ENCODE peak calls at places on chromosomes 3 and 15, in four cellular contexts. G is natural killer cell, S is fibroblast of lung, I is GM20000. F is an unnamed sample.

GRCh38 chr3:177015881-177016280 is 181.4 kb downstream of the TBL1XR1 start:
- DNase-seq in G (no peak), I (no peak), S (no peak), F (no peak)

GRCh38 chr3:17258823-17259436 is 374.2 kb downstream of the PLCL2 start:
- DNase-seq in I (peak; percentile 41), G (no peak), S (peak; percentile 55), F (peak; percentile 45)

GRCh38 chr3:124686028-124686670 is 44.1 kb upstream of the UMPS start:
- DNase-seq in I (no peak), S (no peak), G (no peak), F (no peak)

GRCh38 chr15:92930776-92931175 is 30.7 kb downstream of the CHD2 start:
- DNase-seq in I (no peak), S (peak; percentile 84), G (no peak), F (no peak)

GRCh38 chr3:113697192-113698090 is 999 bp upstream of the USF3 start:
- DNase-seq in S (peak; percentile 62), I (peak; percentile 40), G (peak; percentile 22), F (peak; percentile 15)

GRCh38 chr3:15894382-15894781 is 96.6 kb upstream of the ANKRD28 start:
- DNase-seq in I (no peak), S (no peak), G (no peak), F (no peak)

GRCh38 chr3:193132923-193133463 is 108.0 kb upstream of the PLAAT1 start:
- DNase-seq in I (no peak), S (no peak), G (no peak), F (no peak)

GRCh38 chr3:119257654-119258410 is 17.2 kb upstream of the B4GALT4 start:
- DNase-seq in G (no peak), I (no peak), S (peak; percentile 78), F (no peak)

GRCh38 chr15:96312641-96313335 is 17.7 kb upstream of the NR2F2 start:
- DNase-seq in S (no peak), G (no peak), I (no peak), F (no peak)

GRCh38 chr3:88334187-88334868 is 184.6 kb downstream of the C3orf38 start:
- DNase-seq in I (no peak), G (no peak), S (no peak), F (no peak)

GRCh38 chr3:116916836-116917235 is 207.3 kb downstream of the TUSC7 start:
- DNase-seq in S (no peak), G (no peak), I (no peak), F (no peak)

GRCh38 chr15:85485956-85486567 is 105.7 kb downstream of the AKAP13 start:
- DNase-seq in S (peak; percentile 82), G (no peak), I (peak; percentile 59), F (peak; percentile 73)

GRCh38 chr15:76341366-76342045 is 4.9 kb downstream of the ISL2 start:
- DNase-seq in S (no peak), G (no peak), I (peak; percentile 42), F (no peak)

GRCh38 chr15:63879211-63879610 is 45.5 kb upstream of the HERC1 start:
- DNase-seq in I (no peak), G (no peak), S (no peak), F (no peak)

GRCh38 chr15:60096157-60096556 is 92.0 kb downstream of the FOXB1 start:
- DNase-seq in I (no peak), G (no peak), S (no peak), F (no peak)

GRCh38 chr15:37099321-37100108 is 834 bp downstream of the MEIS2 start:
- DNase-seq in G (no peak), S (peak; percentile 49), I (no peak), F (no peak)

GRCh38 chr3:146134348-146135117 is 26.5 kb downstream of the PLOD2 start:
- DNase-seq in S (peak; percentile 43), G (no peak), I (no peak), F (no peak)

GRCh38 chr3:113214917-113215595 is 3.7 kb downstream of the BOC start:
- DNase-seq in S (no peak), G (no peak), I (no peak), F (no peak)

GRCh38 chr15:64460737-64461576 is 579 bp downstream of the ZNF609 start:
- DNase-seq in I (peak; percentile 72), S (peak; percentile 85), G (peak; percentile 23), F (peak; percentile 59)

GRCh38 chr3:165389653-165390052 is 193.5 kb upstream of the SLITRK3 start:
- DNase-seq in S (no peak), I (no peak), G (no peak), F (no peak)

GRCh38 chr15:75695206-75695605 is 17.4 kb downstream of the CSPG4 start:
- DNase-seq in G (no peak), S (no peak), I (peak; percentile 67), F (peak; percentile 67)

GRCh38 chr15:91844928-91845327 is 8.6 kb upstream of the SLCO3A1 start:
- DNase-seq in I (no peak), G (no peak), S (no peak), F (no peak)

GRCh38 chr3:52854013-52854412 is 19.2 kb upstream of the MUSTN1 start:
- DNase-seq in G (no peak), I (no peak), S (no peak), F (no peak)

DNA sequence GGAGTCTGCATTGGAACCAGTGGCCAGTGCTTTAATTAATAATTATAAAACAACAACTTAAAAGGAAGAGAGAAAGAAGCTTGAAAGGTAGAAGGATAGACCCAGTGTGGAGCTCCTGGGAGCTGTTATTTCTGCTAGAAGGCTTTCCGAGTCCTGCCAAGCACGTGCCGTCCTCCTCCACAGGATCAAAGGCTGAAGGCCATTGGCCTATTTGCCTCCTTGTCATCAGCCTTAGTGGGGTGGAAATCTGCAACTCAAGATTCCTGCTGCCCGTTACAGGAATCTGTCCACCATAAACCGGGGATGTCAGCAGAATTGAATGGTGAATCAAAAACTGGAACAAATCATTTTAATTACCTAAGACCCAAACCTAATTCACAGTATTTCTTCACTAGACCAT is 37.0 kb upstream of the KIF23 start:
- DNase-seq in I (no peak), G (no peak), S (no peak), F (no peak)
- TF ChIP-seq CTCF in I (no peak), G (no peak), S (no peak), F (no peak)

GRCh38 chr3:173548261-173548660 is 150.7 kb downstream of the NLGN1 start:
- DNase-seq in I (no peak), G (no peak), S (no peak), F (no peak)

GRCh38 chr3:173556546-173556945 is 159.0 kb downstream of the NLGN1 start:
- DNase-seq in I (no peak), G (no peak), S (no peak), F (no peak)

GRCh38 chr3:173552526-173552925 is 155.0 kb downstream of the NLGN1 start:
- DNase-seq in G (no peak), I (no peak), S (peak; percentile 4), F (no peak)

GRCh38 chr3:173553635-173554280 is 156.2 kb downstream of the NLGN1 start:
- DNase-seq in I (no peak), S (peak; percentile 65), G (no peak), F (no peak)
- TF ChIP-seq CTCF in I (peak; percentile 28), S (peak; percentile 89), G (no peak), F (peak; percentile 26)

DNA sequence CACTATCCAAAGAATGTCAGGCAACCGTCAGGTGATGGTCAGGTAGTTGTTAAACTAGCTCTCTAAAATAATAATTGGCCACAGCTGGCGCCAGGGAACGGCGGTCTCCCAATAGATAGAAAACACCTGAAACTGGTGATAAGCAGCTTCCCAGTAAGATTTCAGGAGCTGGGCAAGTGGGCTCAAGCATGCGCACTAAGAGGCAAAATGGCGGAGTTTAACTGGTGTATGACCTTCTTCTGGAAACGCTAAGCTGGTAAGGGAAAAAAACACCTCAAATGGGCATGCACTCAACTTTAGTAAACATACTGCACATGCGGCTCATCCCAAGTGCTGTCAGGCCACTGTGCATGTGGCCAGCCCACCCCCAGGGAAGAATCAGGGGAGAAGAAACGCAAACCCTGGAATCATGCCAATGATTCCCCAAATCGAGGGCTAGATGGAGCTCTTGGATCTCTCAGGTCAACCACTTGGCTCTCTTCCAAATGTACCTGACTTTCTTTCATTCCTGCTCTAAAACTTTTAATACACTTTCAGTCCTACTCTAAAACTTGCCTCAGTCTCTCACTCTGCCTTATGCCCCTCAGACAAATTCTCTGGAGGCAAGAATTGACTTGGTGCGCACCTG is 195.0 kb downstream of the ZNF621 start:
- DNase-seq in G (no peak), I (no peak), S (no peak), F (no peak)
- TF ChIP-seq CTCF in G (no peak), I (no peak), S (no peak), F (no peak)

GRCh38 chr3:49135499-49135898 is 2.6 kb upstream of the LAMB2 start:
- DNase-seq in I (no peak), S (no peak), G (no peak), F (no peak)

GRCh38 chr3:49132073-49132436 is 795 bp downstream of the LAMB2 start:
- DNase-seq in I (no peak), S (no peak), G (no peak), F (no peak)

GRCh38 chr3:49132437-49133225 is at the start of gene LAMB2:
- DNase-seq in G (no peak), I (no peak), S (peak; percentile 77), F (no peak)

GRCh38 chr3:49133226-49133951 is 539 bp upstream of the LAMB2 start:
- DNase-seq in G (no peak), S (peak; percentile 89), I (no peak), F (no peak)

GRCh38 chr3:49134471-49135265 is 1.8 kb upstream of the LAMB2 start:
- DNase-seq in S (no peak), I (no peak), G (no peak), F (no peak)
- TF ChIP-seq CTCF in S (no peak), I (no peak), G (no peak), F (no peak)

GRCh38 chr3:46935989-46936620 is 40.4 kb downstream of the CCDC12 start:
- DNase-seq in I (no peak), S (no peak), G (no peak), F (no peak)

GRCh38 chr3:46934067-46934466 is 42.5 kb downstream of the CCDC12 start:
- DNase-seq in S (no peak), G (no peak), I (no peak), F (no peak)

GRCh38 chr3:46934508-46935167 is 41.9 kb downstream of the CCDC12 start:
- DNase-seq in G (no peak), S (peak; percentile 56), I (no peak), F (no peak)

GRCh38 chr3:46936733-46937250 is 39.8 kb downstream of the CCDC12 start:
- DNase-seq in I (no peak), G (no peak), S (no peak), F (no peak)

DNA sequence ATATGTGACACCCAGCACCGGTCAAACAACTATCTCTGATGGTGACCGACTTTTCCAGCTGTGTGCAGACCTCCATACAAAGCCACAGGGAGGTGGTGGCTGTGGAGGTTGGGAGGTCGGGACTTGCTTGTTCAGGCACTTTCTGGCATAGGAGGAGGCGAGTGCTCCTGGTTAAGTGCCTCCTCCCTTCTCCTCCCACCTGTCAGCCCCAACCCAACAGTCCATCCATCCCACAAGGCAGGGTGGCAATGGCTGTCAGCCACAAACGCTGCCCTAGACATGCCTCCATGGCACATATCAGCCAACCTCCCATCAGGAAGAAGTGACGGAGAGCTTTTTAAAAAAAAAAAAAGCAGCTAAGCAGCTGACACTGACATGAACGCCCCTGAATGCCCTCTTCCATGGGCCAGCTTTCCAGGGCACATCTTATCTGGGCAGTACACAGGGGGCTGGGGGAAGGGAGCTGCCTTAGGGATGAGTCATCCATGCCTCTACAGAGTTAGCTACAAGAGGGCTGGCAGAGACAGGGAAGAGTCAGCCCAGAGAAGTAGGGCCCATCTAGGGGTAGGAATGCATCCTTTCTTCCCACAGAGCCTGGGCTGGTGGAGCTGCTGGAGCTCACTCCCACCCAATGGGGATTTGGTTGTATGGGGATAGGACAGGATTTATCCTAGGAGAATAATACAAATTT is 41.2 kb downstream of the CCDC12 start:
- DNase-seq in I (no peak), S (peak; percentile 96), G (no peak), F (no peak)
- TF ChIP-seq CTCF in I (no peak), S (peak; percentile 90), G (no peak), F (no peak)

GRCh38 chr3:58092516-58092915 is 84.3 kb downstream of the FLNB start:
- DNase-seq in I (no peak), G (no peak), S (peak; percentile 51), F (no peak)
- TF ChIP-seq CTCF in I (no peak), G (no peak), S (no peak), F (no peak)

F was measured in GM10248.